ENCODE peak calls at places on chromosome 10, in eight cellular contexts. F, N, A, K, C, D, H and Q are unnamed samples.

GRCh38 chr10:31760674-31761081 is 168.0 kb downstream of the ARHGAP12 start:
- DNase-seq in D (no peak), C (no peak), K (no peak), F (no peak), A (no peak), H (no peak), N (no peak), Q (no peak)

GRCh38 chr10:122780391-122780790 is 65.3 kb downstream of the CUZD1 start:
- DNase-seq in A (no peak), C (no peak), N (no peak), K (no peak), H (no peak), F (no peak), D (no peak), Q (no peak)

GRCh38 chr10:12241810-12242529 is 46.0 kb downstream of the CDC123 start:
- DNase-seq in A (peak; percentile 53), C (no peak), H (no peak), K (no peak), F (no peak), D (no peak), N (peak; percentile 66), Q (no peak)

GRCh38 chr10:2117641-2118040 is 380.3 kb upstream of the ADARB2 start:
- DNase-seq in D (no peak), K (no peak), N (no peak), A (no peak), F (no peak), C (no peak), H (no peak), Q (no peak)

GRCh38 chr10:73899401-73899780 is 11.5 kb upstream of the PLAU start:
- DNase-seq in H (peak; percentile 50), N (peak; percentile 87), A (peak; percentile 97), D (no peak), C (no peak), K (no peak), F (no peak), Q (no peak)

GRCh38 chr10:14564268-14564744 is 210.4 kb downstream of the FAM107B start:
- DNase-seq in D (no peak), K (no peak), N (no peak), F (no peak), A (no peak), H (no peak), C (no peak), Q (no peak)

GRCh38 chr10:35896011-35896410 is 253.9 kb upstream of the FZD8 start:
- DNase-seq in D (no peak), K (no peak), A (peak; percentile 90), N (peak; percentile 63), F (no peak), H (peak; percentile 82), C (no peak), Q (no peak)

GRCh38 chr10:100516847-100517246 is 2.8 kb downstream of the SEC31B start:
- DNase-seq in N (no peak), H (no peak), K (no peak), C (peak; percentile 64), A (no peak), D (no peak), F (peak; percentile 52), Q (peak; percentile 61)

GRCh38 chr10:30491204-30491603 is 57.2 kb downstream of the MAP3K8 start:
- DNase-seq in N (no peak), A (peak; percentile 40), C (no peak), K (no peak), H (peak; percentile 53), D (no peak), F (no peak), Q (no peak)

GRCh38 chr10:123882681-123883445 is 8.7 kb downstream of the CPXM2 start:
- DNase-seq in H (no peak), K (no peak), F (no peak), C (no peak), N (no peak), D (no peak), A (no peak), Q (peak; percentile 35)

GRCh38 chr10:5971315-5971832 is 6.0 kb downstream of the IL15RA start:
- DNase-seq in H (no peak), D (no peak), N (no peak), K (no peak), A (no peak), C (no peak), F (no peak), Q (no peak)

GRCh38 chr10:58164517-58164916 is 103.2 kb downstream of the IPMK start:
- DNase-seq in A (no peak), D (no peak), H (no peak), C (no peak), N (no peak), K (no peak), F (no peak), Q (no peak)

GRCh38 chr10:51214897-51215227 is 140.6 kb downstream of the PRKG1 start:
- DNase-seq in N (no peak), D (no peak), A (no peak), F (no peak), C (no peak), H (no peak), K (no peak), Q (no peak)

GRCh38 chr10:95601116-95601719 is 40.0 kb upstream of the SORBS1 start:
- DNase-seq in K (peak; percentile 77), A (peak; percentile 84), H (peak; percentile 92), F (peak; percentile 75), N (peak; percentile 75), D (peak; percentile 93), C (peak; percentile 98), Q (peak; percentile 81)

GRCh38 chr10:62017141-62017870 is 115.8 kb downstream of the ARID5B start:
- DNase-seq in N (no peak), D (no peak), A (no peak), C (no peak), H (peak; percentile 73), F (no peak), K (no peak), Q (no peak)

GRCh38 chr10:120979435-120980315 is 128.5 kb downstream of the WDR11 start:
- DNase-seq in C (peak; percentile 92), D (no peak), K (peak; percentile 69), A (no peak), F (no peak), N (peak; percentile 2), H (no peak), Q (peak; percentile 84)

GRCh38 chr10:80515511-80515910 is 22.2 kb upstream of the SH2D4B start:
- DNase-seq in D (no peak), N (no peak), A (no peak), C (no peak), K (no peak), H (no peak), F (no peak), Q (no peak)

GRCh38 chr10:80515941-80516340 is 21.8 kb upstream of the SH2D4B start:
- DNase-seq in K (no peak), A (no peak), N (no peak), F (no peak), C (no peak), D (no peak), H (no peak), Q (no peak)

GRCh38 chr10:80516506-80517075 is 21.1 kb upstream of the SH2D4B start:
- DNase-seq in C (no peak), N (no peak), K (no peak), D (no peak), F (no peak), A (no peak), H (no peak), Q (no peak)

GRCh38 chr10:80511984-80512634 is 25.6 kb upstream of the SH2D4B start:
- DNase-seq in F (no peak), H (no peak), C (no peak), A (no peak), N (no peak), D (no peak), K (no peak), Q (no peak)

DNA sequence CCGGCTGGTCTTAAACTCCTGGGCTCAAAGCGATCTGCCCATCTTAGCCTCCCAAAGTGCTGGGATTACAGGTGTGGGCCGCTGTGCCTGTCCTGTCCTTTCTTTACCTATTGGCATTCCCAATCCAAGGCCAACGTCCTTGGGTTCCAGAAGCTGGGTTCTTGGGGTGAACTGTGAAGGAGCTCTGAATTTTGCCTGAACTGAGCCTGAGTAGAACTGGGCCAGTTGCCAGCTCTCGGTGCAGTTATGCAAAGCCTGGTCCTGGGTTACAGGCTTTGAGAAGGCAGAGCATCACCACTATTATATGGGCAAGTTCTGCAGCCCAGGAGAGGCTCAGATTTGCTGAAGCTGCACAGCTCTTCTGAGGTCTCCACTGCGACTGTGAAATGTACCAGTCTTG is 24.6 kb upstream of the SH2D4B start:
- DNase-seq in K (no peak), A (no peak), N (no peak), D (no peak), F (no peak), H (no peak), C (no peak), Q (no peak)
- H3K36me3 ChIP-seq in K (peaks cover 64% of the 10 kb centered on the region), A (peaks cover 50% of the 10 kb centered on the region), N (peaks cover 81% of the 10 kb centered on the region), D (peaks cover 25% of the 10 kb centered on the region), F (peaks cover 94% of the 10 kb centered on the region), H (peaks cover 94% of the 10 kb centered on the region), C (peaks cover 11% of the 10 kb centered on the region), Q (peaks cover 15% of the 10 kb centered on the region)

GRCh38 chr10:4670737-4671136 is 155.3 kb upstream of the AKR1E2 start:
- DNase-seq in A (peak; percentile 41), F (no peak), H (no peak), N (peak; percentile 27), K (no peak), C (no peak), D (no peak), Q (no peak)
- H3K27me3 ChIP-seq in A (no peaks in the 10 kb centered on the region), F (no peaks in the 10 kb centered on the region), H (no peaks in the 10 kb centered on the region), N (no peaks in the 10 kb centered on the region), K (no peaks in the 10 kb centered on the region), C (no peaks in the 10 kb centered on the region), D (no peaks in the 10 kb centered on the region), Q (no peaks in the 10 kb centered on the region)

DNA sequence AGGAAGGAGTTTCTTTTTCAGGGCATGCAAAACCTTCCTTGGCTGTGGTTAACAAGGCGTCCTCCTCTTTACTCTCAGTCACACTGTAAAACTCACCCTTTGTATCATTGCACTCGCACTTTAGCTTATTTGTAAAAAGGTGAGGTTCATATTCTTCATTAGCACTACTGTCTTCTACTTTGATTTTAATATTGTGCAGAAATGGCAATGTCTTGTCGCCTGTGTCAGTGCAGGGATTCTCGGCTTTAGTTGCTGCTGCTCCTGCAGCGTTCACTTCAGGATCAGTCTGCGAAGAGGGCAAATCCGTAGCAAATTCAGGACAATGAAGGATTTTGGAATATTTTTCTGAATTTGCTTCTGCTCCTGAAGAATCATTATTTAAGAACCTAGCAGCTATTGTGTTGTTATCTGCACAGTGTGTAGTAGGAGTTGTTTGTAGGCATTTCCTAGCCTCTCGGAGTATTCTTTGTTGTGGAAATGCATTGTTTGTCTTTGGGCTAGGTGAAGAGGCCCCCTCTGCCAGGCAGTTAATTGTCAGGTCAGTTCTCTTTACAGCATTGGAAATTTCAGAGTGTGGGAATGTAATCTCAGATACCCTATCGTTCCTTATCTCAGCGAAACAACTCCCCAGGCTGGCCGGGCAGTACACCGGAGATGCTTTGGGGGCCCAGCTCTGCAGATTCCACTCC is 9.8 kb downstream of the SKIDA1 start:
- DNase-seq in A (no peak), C (no peak), F (no peak), N (no peak), D (no peak), H (no peak), K (no peak), Q (peak; percentile 57)
- H3K4me3 ChIP-seq in A (peak overlapping the region; percentile 95), C (peak overlapping the region; percentile 60), F (peak overlapping the region; percentile 77), N (peak overlapping the region; percentile 68), D (peak overlapping the region; percentile 57), H (peak overlapping the region; percentile 82), K (peak overlapping the region; percentile 33), Q (peak overlapping the region; percentile 55)

DNA sequence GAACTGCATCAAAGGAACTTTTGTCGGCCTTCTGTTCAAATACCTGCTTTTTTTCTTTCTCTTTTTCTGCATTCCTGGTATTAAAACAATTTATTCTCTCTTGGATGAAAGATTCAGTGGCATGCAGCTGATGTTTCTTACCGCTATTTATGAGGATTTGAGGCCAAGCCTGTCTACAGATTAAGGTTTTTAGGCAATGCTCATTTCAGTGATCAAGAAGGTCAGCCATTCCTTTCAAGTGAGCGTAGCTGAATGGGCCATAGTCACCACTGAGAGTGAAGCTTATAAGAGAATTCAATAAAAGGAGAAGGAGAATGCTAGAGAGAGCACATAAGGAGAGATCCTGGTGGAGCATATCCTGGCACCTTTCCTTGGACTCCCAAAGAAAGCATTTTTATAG is 974.9 kb downstream of the SORCS3 start:
- DNase-seq in F (no peak), N (no peak), D (no peak), C (no peak), A (no peak), H (no peak), K (no peak), Q (no peak)
- H3K36me3 ChIP-seq in F (no peaks in the 10 kb centered on the region), N (no peaks in the 10 kb centered on the region), D (no peaks in the 10 kb centered on the region), C (no peaks in the 10 kb centered on the region), A (no peaks in the 10 kb centered on the region), H (no peaks in the 10 kb centered on the region), K (no peaks in the 10 kb centered on the region), Q (no peaks in the 10 kb centered on the region)